ENCODE peak calls at places on chromosomes 7 and 10, in ten cellular contexts. W is HCT116, F is GM23248, X is IMR-90, Q is keratinocyte, I is GM23338, G is H9, K is Karpas-422, V is MM.1S, C is PC-9. Y is an unnamed sample.

GRCh38 chr10:93066544-93066913 is 5.9 kb downstream of the CYP26C1 start:
- DNase-seq in C (no peak), G (no peak), W (no peak), F (no peak), I (no peak), V (no peak), K (no peak), Q (no peak), X (no peak), Y (no peak)

GRCh38 chr7:122887198-122887597 is 938 bp upstream of the CADPS2 start:
- DNase-seq in W (peak), G (peak), K (no peak), C (peak), V (peak), I (peak), X (peak), F (peak), Q (no peak), Y (peak)

GRCh38 chr7:142749218-142749993 is at the start of gene PRSS1:
- DNase-seq in X (no peak), Q (no peak), I (no peak), G (no peak), C (peak), K (no peak), V (no peak), W (no peak), F (no peak), Y (no peak)

GRCh38 chr7:6542368-6542767 is 8.9 kb downstream of the GRID2IP start:
- DNase-seq in Q (no peak), F (no peak), X (no peak), K (no peak), G (no peak), I (no peak), W (no peak), C (no peak), V (no peak), Y (no peak)

GRCh38 chr10:28841625-28842024 is 164.3 kb downstream of the BAMBI start:
- DNase-seq in C (no peak), X (peak), K (no peak), F (peak), I (no peak), Q (no peak), G (no peak), V (no peak), W (no peak), Y (peak)

GRCh38 chr10:113053881-113054280 is 103.8 kb downstream of the TCF7L2 start:
- DNase-seq in Q (no peak), W (no peak), G (peak), F (peak), V (no peak), K (no peak), C (no peak), I (peak), X (no peak), Y (peak)

GRCh38 chr10:101099901-101100300 is 31.2 kb upstream of the TLX1 start:
- DNase-seq in F (no peak), I (no peak), K (no peak), Q (no peak), G (no peak), C (no peak), X (no peak), W (no peak), V (no peak), Y (no peak)

GRCh38 chr10:63707254-63707910 is 186.2 kb downstream of the REEP3 start:
- DNase-seq in Q (peak), V (no peak), C (peak), W (peak), G (no peak), K (no peak), I (no peak), X (peak), F (peak), Y (peak)

GRCh38 chr10:71852335-71852937 is 1.4 kb upstream of the PSAP start:
- DNase-seq in F (no peak), G (no peak), C (no peak), I (no peak), X (no peak), K (peak), V (no peak), Q (no peak), W (no peak), Y (no peak)

GRCh38 chr7:110830778-110831177 is 260.1 kb upstream of the LRRN3 start:
- DNase-seq in Q (no peak), F (no peak), V (no peak), K (no peak), I (no peak), C (no peak), W (no peak), X (no peak), G (no peak), Y (no peak)

GRCh38 chr10:93746844-93747284 is 10.9 kb upstream of the LGI1 start:
- DNase-seq in F (peak), X (peak), K (peak), C (peak), V (peak), Q (peak), G (peak), W (peak), I (peak), Y (peak)

GRCh38 chr7:3092468-3092867 is 48.8 kb upstream of the CARD11 start:
- DNase-seq in X (peak), W (no peak), Q (no peak), C (no peak), F (no peak), G (no peak), V (peak), K (no peak), I (no peak), Y (no peak)

GRCh38 chr7:6290345-6290744 is 17.9 kb upstream of the CYTH3 start:
- DNase-seq in G (no peak), W (no peak), K (peak), F (peak), X (peak), I (no peak), Q (no peak), V (no peak), C (peak), Y (no peak)

GRCh38 chr10:119759832-119760231 is 34.0 kb downstream of the INPP5F start:
- DNase-seq in F (no peak), Q (no peak), K (no peak), X (peak), W (no peak), G (no peak), V (no peak), I (no peak), C (no peak), Y (peak)

GRCh38 chr7:304574-305409 is 14.8 kb downstream of the FOXL3 start:
- DNase-seq in G (no peak), V (no peak), Q (no peak), C (no peak), X (no peak), I (no peak), K (no peak), W (no peak), F (no peak), Y (no peak)

GRCh38 chr7:132619967-132620366 is 43.7 kb upstream of the PLXNA4 start:
- DNase-seq in I (no peak), K (no peak), G (no peak), W (no peak), V (no peak), X (no peak), F (no peak), Q (no peak), C (no peak), Y (no peak)

GRCh38 chr10:60747817-60748469 is 30.3 kb upstream of the CDK1 start:
- DNase-seq in G (no peak), F (no peak), I (no peak), C (no peak), X (no peak), W (no peak), K (no peak), Q (no peak), V (no peak), Y (no peak)

GRCh38 chr7:2980406-2981102 is 63.1 kb downstream of the CARD11 start:
- DNase-seq in K (peak), V (no peak), I (no peak), F (no peak), X (no peak), G (no peak), C (no peak), W (no peak), Q (no peak), Y (no peak)

GRCh38 chr7:120985130-120985758 is 3.3 kb upstream of the CPED1 start:
- DNase-seq in V (no peak), I (no peak), Q (no peak), K (no peak), F (no peak), G (no peak), C (no peak), X (peak), W (no peak), Y (no peak)

GRCh38 chr10:114405011-114405350 is 679 bp upstream of the AFAP1L2 start:
- DNase-seq in G (peak), Q (no peak), C (peak), I (no peak), W (no peak), X (no peak), F (no peak), K (no peak), V (no peak), Y (no peak)

GRCh38 chr10:119306514-119306951 is 99.2 kb downstream of the GRK5 start:
- DNase-seq in I (no peak), C (peak), X (no peak), W (no peak), F (peak), G (no peak), V (peak), Q (no peak), K (peak), Y (peak)

GRCh38 chr10:120613180-120613579 is 156.2 kb downstream of the PLPP4 start:
- DNase-seq in F (no peak), V (no peak), I (no peak), C (no peak), K (no peak), X (no peak), Q (no peak), W (no peak), G (no peak), Y (peak)

GRCh38 chr10:22318772-22319171 is 2.1 kb upstream of the BMI1 start:
- DNase-seq in Q (no peak), W (no peak), C (no peak), X (no peak), F (no peak), I (no peak), V (no peak), K (peak), G (no peak), Y (no peak)

GRCh38 chr10:97046426-97047072 is 139.2 kb downstream of the SLIT1 start:
- DNase-seq in V (no peak), K (no peak), W (no peak), I (no peak), X (no peak), C (no peak), F (no peak), G (no peak), Q (no peak), Y (no peak)

GRCh38 chr7:127588697-127589482 is 679 bp downstream of the ARF5 start:
- DNase-seq in F (peak), I (peak), W (peak), Q (no peak), G (peak), V (peak), K (peak), C (peak), X (peak), Y (peak)

GRCh38 chr7:50662059-50662689 is 97.0 kb upstream of the DDC start:
- DNase-seq in V (peak), I (no peak), K (no peak), W (no peak), X (no peak), G (no peak), F (peak), Q (no peak), C (no peak), Y (no peak)

GRCh38 chr10:71838264-71839211 is 12.5 kb downstream of the PSAP start:
- DNase-seq in C (peak), Q (peak), G (no peak), X (peak), I (no peak), K (no peak), F (peak), W (no peak), V (no peak), Y (peak)

GRCh38 chr10:1594372-1595241 is 142.7 kb downstream of the ADARB2 start:
- DNase-seq in W (no peak), G (peak), Q (no peak), K (no peak), C (no peak), V (no peak), X (no peak), I (no peak), F (no peak), Y (no peak)

GRCh38 chr10:104880655-104881222 is 239.6 kb downstream of the SORCS3 start:
- DNase-seq in Q (no peak), F (no peak), C (no peak), W (no peak), G (no peak), K (no peak), I (no peak), V (no peak), X (no peak), Y (no peak)

GRCh38 chr10:104881740-104882139 is 240.7 kb downstream of the SORCS3 start:
- DNase-seq in V (no peak), K (no peak), X (no peak), Q (no peak), I (no peak), W (no peak), F (no peak), C (no peak), G (no peak), Y (no peak)
- H2AFZ ChIP-seq in V (no peak), K (no peak), X (no peak), Q (no peak), I (no peak), W (no peak), F (no peak), C (no peak), G (no peak), Y (no peak)

DNA sequence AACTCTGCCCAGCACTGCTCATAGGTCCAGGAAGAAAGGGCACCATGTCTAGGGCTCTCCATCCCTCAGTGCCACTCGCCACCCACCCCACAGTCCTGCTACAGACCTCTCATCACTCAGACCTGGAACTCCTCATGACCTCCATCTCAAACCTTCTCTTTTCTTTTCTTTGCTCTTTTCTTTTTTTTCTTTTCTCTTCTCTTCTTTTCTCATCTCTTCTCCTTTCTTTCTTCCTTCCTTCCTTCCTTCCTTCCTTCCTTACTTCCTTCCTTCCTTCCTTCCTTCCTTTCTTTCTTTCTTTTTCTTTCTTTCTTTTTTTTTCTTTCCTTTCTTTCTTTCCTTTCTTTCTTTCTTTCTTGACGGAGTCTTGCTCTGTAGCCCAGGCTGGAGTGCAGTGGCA is 122.2 kb downstream of the KLF6 start:
- DNase-seq in W (no peak), V (no peak), X (no peak), Q (no peak), F (no peak), G (no peak), C (no peak), I (no peak), K (no peak), Y (no peak)
- H2AFZ ChIP-seq in W (no peak), V (no peak), X (no peak), Q (no peak), F (no peak), G (no peak), C (no peak), I (no peak), K (no peak), Y (no peak)

DNA sequence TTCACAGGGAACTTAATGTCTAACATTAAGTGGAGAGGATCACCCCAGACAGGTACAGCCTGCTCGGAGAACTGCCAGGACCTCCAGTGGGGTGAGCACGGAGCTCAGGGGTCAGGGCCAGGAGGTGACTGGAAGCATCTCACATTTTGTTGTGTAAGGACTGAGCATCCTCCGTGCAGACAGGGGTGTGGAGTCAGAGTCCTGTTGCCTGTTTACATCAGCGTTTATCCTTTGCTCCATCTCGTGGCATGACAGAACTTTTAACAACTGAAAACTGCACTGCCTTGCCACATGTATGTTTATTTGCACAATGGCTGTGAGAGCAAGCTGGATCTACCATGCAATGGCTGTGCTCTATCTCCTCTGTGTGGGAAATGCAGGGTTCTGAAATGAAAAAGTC is 175.4 kb upstream of the AKR1E2 start:
- DNase-seq in I (no peak), C (no peak), X (peak), F (peak), K (no peak), V (no peak), W (no peak), Q (no peak), G (no peak), Y (no peak)
- H2AFZ ChIP-seq in I (no peak), C (no peak), X (peak), F (peak), K (no peak), V (no peak), W (no peak), Q (no peak), G (no peak), Y (peak)

GRCh38 chr10:4316166-4316810 is 509.7 kb upstream of the AKR1E2 start:
- DNase-seq in C (no peak), Q (no peak), K (no peak), G (no peak), X (peak), I (no peak), F (peak), W (no peak), V (no peak), Y (peak)
- H2AFZ ChIP-seq in C (no peak), Q (no peak), K (no peak), G (no peak), X (peak), I (peak), F (peak), W (no peak), V (no peak), Y (no peak)

DNA sequence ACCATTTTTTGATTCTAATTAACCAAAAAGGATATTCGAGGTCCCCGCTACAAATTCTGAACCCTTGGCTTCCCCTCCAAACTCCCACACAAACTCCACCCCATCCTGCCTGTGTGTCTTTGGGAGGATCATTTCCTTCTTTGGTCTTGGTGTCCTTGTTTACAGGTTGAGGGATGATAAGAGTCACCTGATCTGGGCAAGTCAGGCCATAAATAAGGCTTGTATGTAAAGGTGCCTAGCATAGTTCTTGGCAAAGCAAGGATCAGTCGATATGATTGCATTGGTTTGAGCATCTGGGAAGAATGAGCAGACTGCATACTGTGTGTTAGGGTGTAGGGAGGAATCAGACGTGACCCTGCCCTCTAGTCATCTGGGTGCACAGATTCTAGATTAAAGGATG is 1.6 kb upstream of the SGPL1 start:
- DNase-seq in Q (no peak), G (no peak), I (no peak), X (no peak), K (no peak), F (no peak), C (no peak), W (no peak), V (no peak), Y (no peak)
- H2AFZ ChIP-seq in Q (no peak), G (no peak), I (no peak), X (no peak), K (no peak), F (no peak), C (no peak), W (no peak), V (no peak), Y (no peak)

GRCh38 chr7:105304040-105304895 is 84.5 kb downstream of the SRPK2 start:
- DNase-seq in F (peak), C (no peak), K (no peak), W (peak), X (peak), G (no peak), V (peak), Q (no peak), I (no peak), Y (peak)
- H2AFZ ChIP-seq in F (no peak), C (no peak), K (no peak), W (no peak), X (no peak), G (no peak), V (no peak), Q (no peak), I (no peak), Y (no peak)

GRCh38 chr7:27364344-27364758 is 121.7 kb downstream of the EVX1 start:
- DNase-seq in Q (no peak), F (peak), K (no peak), X (peak), W (no peak), C (peak), V (no peak), G (no peak), I (no peak), Y (peak)
- H2AFZ ChIP-seq in Q (no peak), F (peak), K (no peak), X (peak), W (no peak), C (peak), V (no peak), G (no peak), I (peak), Y (no peak)

Y was measured in astrocyte.